ENCODE peak calls at places on chromosomes 2 and 18, in nine cellular contexts. One of them, this sample, is unnamed.

GRCh38 chr2:20917724-20918572 is 95.0 kb upstream of the LDAH start:
- DNase-seq in small intestine: no peak
- DNase-seq in ovary: no peak
- DNase-seq in ascending aorta: no peak
- DNase-seq in mucosa of descending colon: no peak
- DNase-seq in endothelial cell of umbilical vein: peak
- DNase-seq in GM23248: no peak
- DNase-seq in IMR-90: peak
- DNase-seq in lower lobe of right lung: no peak
- DNase-seq in this sample: peak

GRCh38 chr2:128008089-128008672 is 19.7 kb downstream of the SAP130 start:
- DNase-seq in small intestine: no peak
- DNase-seq in ovary: no peak
- DNase-seq in ascending aorta: no peak
- DNase-seq in mucosa of descending colon: no peak
- DNase-seq in endothelial cell of umbilical vein: no peak
- DNase-seq in GM23248: no peak
- DNase-seq in IMR-90: no peak
- DNase-seq in lower lobe of right lung: no peak
- DNase-seq in this sample: peak

GRCh38 chr2:191679818-191680600 is 2.1 kb downstream of the NABP1 start:
- DNase-seq in small intestine: peak
- DNase-seq in ovary: no peak
- DNase-seq in ascending aorta: no peak
- DNase-seq in mucosa of descending colon: no peak
- DNase-seq in endothelial cell of umbilical vein: peak
- DNase-seq in GM23248: peak
- DNase-seq in IMR-90: peak
- DNase-seq in lower lobe of right lung: no peak
- DNase-seq in this sample: peak

GRCh38 chr18:9016819-9017169 is 85.7 kb upstream of the NDUFV2 start:
- DNase-seq in small intestine: no peak
- DNase-seq in ovary: no peak
- DNase-seq in ascending aorta: no peak
- DNase-seq in mucosa of descending colon: no peak
- DNase-seq in endothelial cell of umbilical vein: no peak
- DNase-seq in GM23248: peak
- DNase-seq in IMR-90: peak
- DNase-seq in lower lobe of right lung: no peak
- DNase-seq in this sample: peak

GRCh38 chr2:71125506-71126294 is 4.3 kb downstream of the MCEE start:
- DNase-seq in small intestine: no peak
- DNase-seq in ovary: no peak
- DNase-seq in ascending aorta: no peak
- DNase-seq in mucosa of descending colon: no peak
- DNase-seq in endothelial cell of umbilical vein: no peak
- DNase-seq in GM23248: no peak
- DNase-seq in IMR-90: no peak
- DNase-seq in lower lobe of right lung: no peak
- DNase-seq in this sample: peak

GRCh38 chr2:201363857-201364560 is 6.9 kb upstream of the FLACC1 start:
- DNase-seq in small intestine: peak
- DNase-seq in ovary: no peak
- DNase-seq in ascending aorta: no peak
- DNase-seq in mucosa of descending colon: peak
- DNase-seq in endothelial cell of umbilical vein: peak
- DNase-seq in GM23248: peak
- DNase-seq in IMR-90: peak
- DNase-seq in lower lobe of right lung: no peak
- DNase-seq in this sample: peak

GRCh38 chr2:104848526-104848925 is 5.4 kb upstream of the POU3F3 start:
- DNase-seq in small intestine: no peak
- DNase-seq in ovary: no peak
- DNase-seq in ascending aorta: no peak
- DNase-seq in mucosa of descending colon: no peak
- DNase-seq in endothelial cell of umbilical vein: no peak
- DNase-seq in GM23248: no peak
- DNase-seq in IMR-90: no peak
- DNase-seq in lower lobe of right lung: no peak
- DNase-seq in this sample: no peak

GRCh38 chr18:44733069-44733753 is 52.5 kb downstream of the SETBP1 start:
- DNase-seq in small intestine: no peak
- DNase-seq in ovary: no peak
- DNase-seq in ascending aorta: no peak
- DNase-seq in mucosa of descending colon: no peak
- DNase-seq in endothelial cell of umbilical vein: peak
- DNase-seq in GM23248: peak
- DNase-seq in IMR-90: peak
- DNase-seq in lower lobe of right lung: no peak
- DNase-seq in this sample: peak

GRCh38 chr2:51919395-51919794 is 887.5 kb upstream of the NRXN1 start:
- DNase-seq in small intestine: no peak
- DNase-seq in ovary: no peak
- DNase-seq in ascending aorta: no peak
- DNase-seq in mucosa of descending colon: no peak
- DNase-seq in endothelial cell of umbilical vein: no peak
- DNase-seq in GM23248: peak
- DNase-seq in IMR-90: peak
- DNase-seq in lower lobe of right lung: no peak
- DNase-seq in this sample: peak

GRCh38 chr18:49814147-49814499 is 790 bp upstream of the ACAA2 start:
- DNase-seq in small intestine: peak
- DNase-seq in ovary: peak
- DNase-seq in ascending aorta: peak
- DNase-seq in mucosa of descending colon: no peak
- DNase-seq in endothelial cell of umbilical vein: peak
- DNase-seq in GM23248: peak
- DNase-seq in IMR-90: peak
- DNase-seq in lower lobe of right lung: no peak
- DNase-seq in this sample: peak

GRCh38 chr2:218291318-218291933 is 877 bp downstream of the TMBIM1 start:
- DNase-seq in small intestine: peak
- DNase-seq in ovary: no peak
- DNase-seq in ascending aorta: no peak
- DNase-seq in mucosa of descending colon: peak
- DNase-seq in endothelial cell of umbilical vein: no peak
- DNase-seq in GM23248: peak
- DNase-seq in IMR-90: peak
- DNase-seq in lower lobe of right lung: peak
- DNase-seq in this sample: peak

GRCh38 chr2:218293715-218294429 is 1.6 kb upstream of the TMBIM1 start:
- DNase-seq in small intestine: no peak
- DNase-seq in ovary: no peak
- DNase-seq in ascending aorta: no peak
- DNase-seq in mucosa of descending colon: peak
- DNase-seq in endothelial cell of umbilical vein: no peak
- DNase-seq in GM23248: no peak
- DNase-seq in IMR-90: no peak
- DNase-seq in lower lobe of right lung: no peak
- DNase-seq in this sample: no peak

GRCh38 chr2:218291934-218292699 is at the start of gene TMBIM1:
- DNase-seq in small intestine: peak
- DNase-seq in ovary: peak
- DNase-seq in ascending aorta: peak
- DNase-seq in mucosa of descending colon: peak
- DNase-seq in endothelial cell of umbilical vein: peak
- DNase-seq in GM23248: peak
- DNase-seq in IMR-90: peak
- DNase-seq in lower lobe of right lung: peak
- DNase-seq in this sample: peak

GRCh38 chr2:218294430-218294999 is 2.2 kb upstream of the TMBIM1 start:
- DNase-seq in small intestine: peak
- DNase-seq in ovary: no peak
- DNase-seq in ascending aorta: no peak
- DNase-seq in mucosa of descending colon: no peak
- DNase-seq in endothelial cell of umbilical vein: no peak
- DNase-seq in GM23248: no peak
- DNase-seq in IMR-90: no peak
- DNase-seq in lower lobe of right lung: no peak
- DNase-seq in this sample: no peak

DNA sequence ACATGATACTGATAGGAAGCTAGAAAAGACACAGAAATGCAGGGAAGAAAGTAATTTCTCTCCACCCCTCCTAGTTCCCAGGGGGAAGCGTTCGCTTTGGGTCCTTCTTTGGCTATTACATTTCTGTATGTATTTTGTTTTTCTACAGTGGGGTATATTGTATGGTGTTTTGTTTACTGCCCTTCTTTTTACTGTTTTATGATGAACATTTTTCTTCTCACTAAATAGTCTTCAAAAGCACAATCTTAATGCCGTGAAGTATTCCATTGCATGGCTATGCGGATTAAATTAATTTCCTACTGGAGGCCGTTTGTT is 354 bp upstream of the TMBIM1 start:
- DNase-seq in small intestine: no peak
- DNase-seq in ovary: no peak
- DNase-seq in ascending aorta: no peak
- DNase-seq in mucosa of descending colon: no peak
- DNase-seq in endothelial cell of umbilical vein: no peak
- DNase-seq in GM23248: no peak
- DNase-seq in IMR-90: no peak
- DNase-seq in lower lobe of right lung: no peak
- DNase-seq in this sample: no peak
- H3K4me3 ChIP-seq in small intestine: no peak
- H3K4me3 ChIP-seq in ovary: peak
- H3K4me3 ChIP-seq in ascending aorta: peak
- H3K4me3 ChIP-seq in mucosa of descending colon: peak
- H3K4me3 ChIP-seq in endothelial cell of umbilical vein: no peak
- H3K4me3 ChIP-seq in GM23248: peak
- H3K4me3 ChIP-seq in IMR-90: peak
- H3K4me3 ChIP-seq in lower lobe of right lung: peak
- H3K4me3 ChIP-seq in this sample: peak

GRCh38 chr18:58042826-58043362 is 1.1 kb upstream of the NEDD4L start:
- DNase-seq in small intestine: peak
- DNase-seq in ovary: no peak
- DNase-seq in ascending aorta: no peak
- DNase-seq in mucosa of descending colon: peak
- DNase-seq in endothelial cell of umbilical vein: no peak
- DNase-seq in GM23248: peak
- DNase-seq in IMR-90: no peak
- DNase-seq in lower lobe of right lung: no peak
- DNase-seq in this sample: no peak
- H3K4me3 ChIP-seq in small intestine: no peak
- H3K4me3 ChIP-seq in ovary: peak
- H3K4me3 ChIP-seq in ascending aorta: peak
- H3K4me3 ChIP-seq in mucosa of descending colon: no peak
- H3K4me3 ChIP-seq in endothelial cell of umbilical vein: peak
- H3K4me3 ChIP-seq in GM23248: peak
- H3K4me3 ChIP-seq in IMR-90: peak
- H3K4me3 ChIP-seq in lower lobe of right lung: peak
- H3K4me3 ChIP-seq in this sample: peak

GRCh38 chr2:160407393-160408204 is 86.0 kb downstream of the RBMS1 start:
- DNase-seq in small intestine: peak
- DNase-seq in ovary: peak
- DNase-seq in ascending aorta: peak
- DNase-seq in mucosa of descending colon: peak
- DNase-seq in endothelial cell of umbilical vein: peak
- DNase-seq in GM23248: peak
- DNase-seq in IMR-90: peak
- DNase-seq in lower lobe of right lung: peak
- DNase-seq in this sample: peak

GRCh38 chr2:160409480-160409879 is 84.1 kb downstream of the RBMS1 start:
- DNase-seq in small intestine: no peak
- DNase-seq in ovary: no peak
- DNase-seq in ascending aorta: no peak
- DNase-seq in mucosa of descending colon: no peak
- DNase-seq in endothelial cell of umbilical vein: no peak
- DNase-seq in GM23248: no peak
- DNase-seq in IMR-90: no peak
- DNase-seq in lower lobe of right lung: no peak
- DNase-seq in this sample: peak

GRCh38 chr2:160408205-160408561 is 85.4 kb downstream of the RBMS1 start:
- DNase-seq in small intestine: no peak
- DNase-seq in ovary: no peak
- DNase-seq in ascending aorta: no peak
- DNase-seq in mucosa of descending colon: no peak
- DNase-seq in endothelial cell of umbilical vein: peak
- DNase-seq in GM23248: no peak
- DNase-seq in IMR-90: no peak
- DNase-seq in lower lobe of right lung: no peak
- DNase-seq in this sample: no peak

GRCh38 chr2:160406591-160407392 is 86.8 kb downstream of the RBMS1 start:
- DNase-seq in small intestine: peak
- DNase-seq in ovary: peak
- DNase-seq in ascending aorta: peak
- DNase-seq in mucosa of descending colon: peak
- DNase-seq in endothelial cell of umbilical vein: peak
- DNase-seq in GM23248: peak
- DNase-seq in IMR-90: peak
- DNase-seq in lower lobe of right lung: peak
- DNase-seq in this sample: peak

GRCh38 chr2:160408575-160409291 is 84.9 kb downstream of the RBMS1 start:
- DNase-seq in small intestine: no peak
- DNase-seq in ovary: no peak
- DNase-seq in ascending aorta: no peak
- DNase-seq in mucosa of descending colon: no peak
- DNase-seq in endothelial cell of umbilical vein: peak
- DNase-seq in GM23248: peak
- DNase-seq in IMR-90: no peak
- DNase-seq in lower lobe of right lung: no peak
- DNase-seq in this sample: no peak
- H3K4me3 ChIP-seq in small intestine: no peak
- H3K4me3 ChIP-seq in ovary: peak
- H3K4me3 ChIP-seq in ascending aorta: no peak
- H3K4me3 ChIP-seq in mucosa of descending colon: no peak
- H3K4me3 ChIP-seq in endothelial cell of umbilical vein: no peak
- H3K4me3 ChIP-seq in GM23248: peak
- H3K4me3 ChIP-seq in IMR-90: peak
- H3K4me3 ChIP-seq in lower lobe of right lung: peak
- H3K4me3 ChIP-seq in this sample: peak

GRCh38 chr2:149732730-149733290 is 145.2 kb upstream of the MMADHC start:
- DNase-seq in small intestine: no peak
- DNase-seq in ovary: no peak
- DNase-seq in ascending aorta: no peak
- DNase-seq in mucosa of descending colon: no peak
- DNase-seq in endothelial cell of umbilical vein: no peak
- DNase-seq in GM23248: no peak
- DNase-seq in IMR-90: no peak
- DNase-seq in lower lobe of right lung: no peak
- DNase-seq in this sample: no peak

GRCh38 chr2:149733936-149734685 is 146.5 kb upstream of the MMADHC start:
- DNase-seq in small intestine: no peak
- DNase-seq in ovary: no peak
- DNase-seq in ascending aorta: no peak
- DNase-seq in mucosa of descending colon: no peak
- DNase-seq in endothelial cell of umbilical vein: peak
- DNase-seq in GM23248: peak
- DNase-seq in IMR-90: peak
- DNase-seq in lower lobe of right lung: no peak
- DNase-seq in this sample: peak

GRCh38 chr2:149731112-149731511 is 143.5 kb upstream of the MMADHC start:
- DNase-seq in small intestine: no peak
- DNase-seq in ovary: no peak
- DNase-seq in ascending aorta: no peak
- DNase-seq in mucosa of descending colon: no peak
- DNase-seq in endothelial cell of umbilical vein: no peak
- DNase-seq in GM23248: no peak
- DNase-seq in IMR-90: no peak
- DNase-seq in lower lobe of right lung: no peak
- DNase-seq in this sample: no peak

GRCh38 chr2:149729575-149729974 is 142.0 kb upstream of the MMADHC start:
- DNase-seq in small intestine: no peak
- DNase-seq in ovary: no peak
- DNase-seq in ascending aorta: no peak
- DNase-seq in mucosa of descending colon: no peak
- DNase-seq in endothelial cell of umbilical vein: peak
- DNase-seq in GM23248: no peak
- DNase-seq in IMR-90: no peak
- DNase-seq in lower lobe of right lung: no peak
- DNase-seq in this sample: peak

GRCh38 chr2:149732001-149732685 is 144.6 kb upstream of the MMADHC start:
- DNase-seq in small intestine: no peak
- DNase-seq in ovary: no peak
- DNase-seq in ascending aorta: no peak
- DNase-seq in mucosa of descending colon: peak
- DNase-seq in endothelial cell of umbilical vein: no peak
- DNase-seq in GM23248: peak
- DNase-seq in IMR-90: peak
- DNase-seq in lower lobe of right lung: no peak
- DNase-seq in this sample: no peak
- H3K4me3 ChIP-seq in small intestine: no peak
- H3K4me3 ChIP-seq in ovary: no peak
- H3K4me3 ChIP-seq in ascending aorta: no peak
- H3K4me3 ChIP-seq in mucosa of descending colon: no peak
- H3K4me3 ChIP-seq in endothelial cell of umbilical vein: no peak
- H3K4me3 ChIP-seq in GM23248: no peak
- H3K4me3 ChIP-seq in IMR-90: no peak
- H3K4me3 ChIP-seq in lower lobe of right lung: no peak
- H3K4me3 ChIP-seq in this sample: no peak